ENCODE peak calls at places on chromosomes 11 and 22, in seven cellular contexts. H is A549, W is lower leg skin, R is ovary, X is HCT116, E is K562, G is GM12878. C is an unnamed sample.

GRCh38 chr11:2520736-2521035 is 75.9 kb downstream of the KCNQ1 start:
- DNase-seq in H (no peak), W (no peak), R (no peak), X (no peak), E (no peak), G (no peak), C (no peak)

GRCh38 chr22:49015459-49015858 is 812.2 kb downstream of the BRD1 start:
- DNase-seq in H (no peak), W (peak), R (no peak), X (no peak), E (no peak), G (no peak), C (no peak)

GRCh38 chr22:29308791-29309262 is 2.4 kb downstream of the GAS2L1 start:
- DNase-seq in H (no peak), W (no peak), R (peak), X (no peak), E (no peak), G (no peak), C (peak)

GRCh38 chr22:35590634-35591295 is 26.4 kb downstream of the MB start:
- DNase-seq in H (no peak), W (no peak), R (no peak), X (no peak), E (no peak), G (no peak), C (no peak)

GRCh38 chr11:837990-838307 is 4.4 kb downstream of the POLR2L start:
- DNase-seq in H (no peak), W (no peak), R (no peak), X (no peak), E (no peak), G (no peak), C (no peak)

GRCh38 chr22:36781656-36782627 is 6.0 kb upstream of the IFT27 start:
- DNase-seq in H (peak), W (peak), R (peak), X (peak), E (peak), G (peak), C (peak)

GRCh38 chr22:44329179-44329796 is 16.5 kb upstream of the SHISAL1 start:
- DNase-seq in H (no peak), W (no peak), R (no peak), X (no peak), E (no peak), G (peak), C (peak)

GRCh38 chr22:27913162-27913741 is 5.8 kb downstream of the PITPNB start:
- DNase-seq in H (no peak), W (no peak), R (no peak), X (no peak), E (peak), G (no peak), C (no peak)

GRCh38 chr11:15969701-15970329 is 386.5 kb downstream of the SOX6 start:
- DNase-seq in H (no peak), W (no peak), R (no peak), X (no peak), E (no peak), G (peak), C (no peak)

GRCh38 chr11:132941024-132941646 is 591.2 kb downstream of the OPCML start:
- DNase-seq in H (no peak), W (no peak), R (no peak), X (no peak), E (peak), G (no peak), C (no peak)

GRCh38 chr11:61513143-61513740 is 4.7 kb downstream of the LRRC10B start:
- DNase-seq in H (no peak), W (no peak), R (no peak), X (no peak), E (no peak), G (no peak), C (no peak)

GRCh38 chr22:44311855-44312170 is 938 bp downstream of the SHISAL1 start:
- DNase-seq in H (no peak), W (no peak), R (no peak), X (no peak), E (no peak), G (no peak), C (peak)

GRCh38 chr11:61671527-61671926 is 8.7 kb upstream of the DAGLA start:
- DNase-seq in H (peak), W (no peak), R (no peak), X (no peak), E (peak), G (no peak), C (no peak)

GRCh38 chr22:28198692-28199091 is 279.6 kb upstream of the PITPNB start:
- DNase-seq in H (no peak), W (no peak), R (no peak), X (no peak), E (no peak), G (no peak), C (no peak)

GRCh38 chr22:39839198-39839597 is 54.4 kb downstream of the ENTHD1 start:
- DNase-seq in H (no peak), W (no peak), R (no peak), X (no peak), E (no peak), G (peak), C (no peak)

GRCh38 chr11:6862961-6863360 is at the start of gene OR10A2:
- DNase-seq in H (no peak), W (no peak), R (no peak), X (no peak), E (no peak), G (no peak), C (no peak)

DNA sequence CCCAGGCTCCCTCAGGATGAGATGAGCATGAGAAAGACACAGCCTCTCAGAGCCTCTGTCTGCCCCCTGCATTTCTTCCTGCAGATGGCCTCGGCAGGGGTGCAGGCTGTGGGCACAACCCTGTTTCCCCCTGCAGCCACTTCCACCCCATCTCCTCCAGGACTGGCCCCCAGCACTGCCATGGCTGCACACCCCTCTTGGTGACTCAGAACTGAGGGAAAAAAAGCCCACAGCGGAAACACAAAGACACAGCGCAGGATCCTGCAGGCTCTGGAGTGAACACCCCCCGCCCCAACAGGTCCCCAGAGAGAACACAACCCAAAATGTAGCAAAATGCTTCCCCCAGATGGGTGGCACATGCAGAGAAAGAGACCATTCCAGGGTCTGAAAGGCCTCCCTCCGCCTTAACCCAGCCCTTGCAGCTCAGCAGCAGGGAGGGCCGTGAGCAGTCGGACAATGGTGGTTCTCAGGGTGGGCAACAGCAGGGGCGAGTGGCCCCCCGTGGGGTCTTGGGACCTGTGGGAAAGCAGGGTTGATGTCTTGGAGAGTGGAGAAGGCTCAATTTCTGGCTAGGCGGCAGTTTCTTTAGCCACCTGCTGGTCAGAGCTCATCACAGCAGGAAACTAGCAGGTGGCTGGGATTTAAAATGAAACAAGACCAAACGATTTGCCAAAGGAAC is 8.0 kb downstream of the TUBGCP6 start:
- DNase-seq in H (peak), W (no peak), R (no peak), X (no peak), E (no peak), G (no peak), C (no peak)
- TF ChIP-seq POLR2A in H (no peak), W (no peak), R (no peak), X (no peak), E (no peak), G (no peak), C (no peak)

DNA sequence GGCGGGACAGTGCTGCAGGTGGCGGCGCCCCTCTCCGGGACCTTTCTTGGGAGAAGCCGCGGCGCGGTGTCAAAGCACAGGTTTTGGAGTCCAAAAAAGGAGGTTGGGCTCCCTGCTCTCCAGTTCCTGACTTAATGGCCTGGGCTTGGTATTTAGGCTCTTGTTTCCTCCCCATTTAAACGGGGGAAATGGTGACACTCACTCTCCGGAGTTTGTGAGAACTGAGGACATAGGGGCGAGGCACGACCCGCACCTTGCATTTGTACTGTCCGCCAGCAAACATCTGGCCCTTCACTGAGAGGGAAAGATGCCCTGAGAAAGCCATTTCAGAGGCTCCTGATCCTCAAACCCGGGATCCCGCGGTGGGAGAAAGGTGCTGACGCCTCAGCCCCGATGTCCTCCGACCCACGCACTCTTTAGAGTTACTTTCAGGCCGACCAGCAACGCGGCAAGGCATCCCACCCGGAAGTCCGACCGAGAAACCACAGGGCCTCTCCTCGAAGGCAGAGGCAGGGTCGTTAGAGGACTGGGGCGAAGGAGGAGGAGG is 2.9 kb upstream of the WDR74 start:
- DNase-seq in H (no peak), W (peak), R (peak), X (no peak), E (no peak), G (no peak), C (no peak)
- TF ChIP-seq POLR2A in H (no peak), W (no peak), R (no peak), X (no peak), E (no peak), G (peak), C (no peak)

GRCh38 chr11:120123946-120124345 is 14.0 kb downstream of the TRIM29 start:
- DNase-seq in H (no peak), W (no peak), R (no peak), X (no peak), E (no peak), G (no peak), C (no peak)
- TF ChIP-seq POLR2A in H (no peak), W (no peak), R (no peak), X (no peak), E (no peak), G (no peak), C (no peak)

GRCh38 chr11:57425565-57426438 is 1.1 kb downstream of the SLC43A3 start:
- DNase-seq in H (no peak), W (peak), R (peak), X (no peak), E (no peak), G (no peak), C (no peak)

GRCh38 chr11:57426439-57426753 is 525 bp downstream of the SLC43A3 start:
- DNase-seq in H (no peak), W (no peak), R (no peak), X (no peak), E (no peak), G (no peak), C (no peak)

GRCh38 chr11:57428643-57429042 is 1.7 kb upstream of the SLC43A3 start:
- DNase-seq in H (no peak), W (no peak), R (no peak), X (no peak), E (no peak), G (no peak), C (no peak)

GRCh38 chr11:57427692-57428082 is 766 bp upstream of the SLC43A3 start:
- DNase-seq in H (no peak), W (peak), R (peak), X (no peak), E (no peak), G (no peak), C (no peak)

GRCh38 chr11:57426754-57427691 is at the start of gene SLC43A3:
- DNase-seq in H (no peak), W (peak), R (peak), X (no peak), E (peak), G (peak), C (peak)
- TF ChIP-seq POLR2A in H (no peak), W (no peak), R (peak), X (peak), E (peak), G (peak), C (peak)

GRCh38 chr11:13667245-13667644 is 1.2 kb upstream of the FAR1 start:
- DNase-seq in H (no peak), W (no peak), R (no peak), X (no peak), E (no peak), G (no peak), C (no peak)

GRCh38 chr11:13667795-13668101 is 720 bp upstream of the FAR1 start:
- DNase-seq in H (no peak), W (no peak), R (no peak), X (no peak), E (no peak), G (no peak), C (no peak)

GRCh38 chr11:13669544-13670488 is 1.3 kb downstream of the FAR1 start:
- DNase-seq in H (no peak), W (no peak), R (no peak), X (no peak), E (peak), G (no peak), C (peak)

GRCh38 chr11:13668957-13669521 is 571 bp downstream of the FAR1 start:
- DNase-seq in H (peak), W (peak), R (no peak), X (no peak), E (peak), G (no peak), C (peak)

DNA sequence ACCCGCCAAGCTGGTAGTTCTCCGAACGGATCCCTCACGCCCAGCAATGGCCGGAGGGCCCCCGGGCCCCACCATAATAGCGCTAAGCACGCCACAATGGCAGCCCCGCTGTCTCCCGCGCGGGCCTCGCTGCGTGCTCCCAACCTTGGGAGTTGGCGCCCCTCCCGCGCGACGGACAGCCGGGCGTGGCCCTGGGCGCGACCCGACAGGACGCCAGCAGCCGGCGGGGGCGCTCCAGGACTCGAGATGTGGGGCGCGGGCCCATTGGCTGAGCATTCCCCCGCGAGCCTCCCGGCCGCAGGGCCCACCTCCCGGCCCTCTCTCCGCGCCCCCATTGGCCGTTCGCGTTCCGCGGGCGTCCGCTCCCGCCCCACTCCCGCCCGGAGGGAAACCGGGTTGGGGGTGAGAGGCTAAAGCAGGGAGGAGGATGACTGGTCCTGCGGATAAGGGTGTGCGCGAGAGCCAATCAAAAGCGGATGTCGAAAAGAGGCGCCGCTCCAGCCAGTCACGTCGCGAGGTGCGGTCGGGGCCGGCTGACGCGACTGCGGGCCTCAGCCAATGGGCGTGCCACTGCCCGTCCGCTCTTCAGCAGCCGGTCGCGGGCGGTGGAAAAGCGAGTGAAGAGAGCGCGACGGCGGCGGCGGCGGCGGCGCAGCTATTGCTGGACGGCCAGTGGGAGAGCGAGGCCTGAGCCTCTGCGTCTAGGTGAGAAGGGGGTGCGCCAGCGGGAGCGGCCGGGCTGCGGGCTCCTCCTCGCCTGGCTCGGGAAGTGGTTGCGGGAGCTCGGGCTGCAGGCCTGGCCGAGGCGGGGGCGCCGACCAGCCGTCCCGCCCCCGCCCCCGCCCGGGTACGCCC is at the start of gene FAR1:
- DNase-seq in H (peak), W (peak), R (peak), X (peak), E (peak), G (peak), C (peak)
- TF ChIP-seq POLR2A in H (peak), W (no peak), R (peak), X (no peak), E (peak), G (peak), C (peak)

GRCh38 chr11:44779736-44780520 is 53.2 kb downstream of the TSPAN18 start:
- DNase-seq in H (no peak), W (peak), R (no peak), X (no peak), E (no peak), G (no peak), C (no peak)

GRCh38 chr11:44776840-44777536 is 50.2 kb downstream of the TSPAN18 start:
- DNase-seq in H (no peak), W (peak), R (no peak), X (no peak), E (no peak), G (no peak), C (no peak)

GRCh38 chr11:44780940-44781631 is 54.3 kb downstream of the TSPAN18 start:
- DNase-seq in H (no peak), W (peak), R (no peak), X (no peak), E (peak), G (no peak), C (no peak)

GRCh38 chr11:44777537-44778199 is 50.9 kb downstream of the TSPAN18 start:
- DNase-seq in H (no peak), W (peak), R (no peak), X (no peak), E (no peak), G (no peak), C (no peak)

DNA sequence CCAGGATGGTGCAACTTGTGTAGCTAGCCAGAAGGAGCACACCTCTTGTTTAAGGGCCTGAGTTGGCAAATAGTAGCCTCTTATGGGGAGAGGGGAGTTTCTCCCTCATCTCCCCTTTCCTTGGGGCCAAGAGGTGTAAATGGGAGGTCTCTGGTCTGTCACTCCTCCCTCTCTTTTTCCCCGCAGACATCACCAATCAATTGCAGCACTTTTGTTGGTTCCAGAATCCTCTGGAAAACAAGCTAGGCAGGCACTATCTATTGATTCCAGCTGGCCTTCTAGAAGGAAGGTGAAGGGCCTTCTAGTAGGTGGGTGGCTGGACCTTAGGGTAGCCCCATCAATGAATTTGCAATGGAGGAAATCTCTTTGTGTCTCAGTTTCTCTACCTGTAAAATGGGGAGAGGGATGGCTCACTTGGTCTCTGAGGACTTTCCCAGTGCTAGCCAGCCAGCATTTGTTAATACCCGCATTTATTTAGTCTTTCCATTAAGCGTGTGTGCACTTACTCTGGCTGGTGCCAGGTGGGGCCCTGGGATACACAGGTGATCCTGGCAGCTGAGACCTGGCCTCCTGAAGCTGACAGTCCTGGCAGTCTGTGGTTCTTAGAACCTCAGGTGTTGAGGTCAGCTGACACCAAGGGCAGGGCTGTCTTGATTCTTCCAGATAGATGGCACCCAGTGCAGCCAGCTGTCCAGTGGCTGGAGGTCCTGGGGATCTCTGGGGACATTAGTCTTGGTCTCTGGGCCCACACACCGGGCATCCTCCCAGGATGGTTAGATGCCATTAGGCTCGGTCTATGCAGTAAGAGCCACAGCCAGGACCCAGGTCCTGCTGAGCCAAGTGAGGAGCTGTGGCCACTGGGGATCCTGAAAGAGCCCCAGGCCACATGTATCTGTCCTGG is 51.7 kb downstream of the TSPAN18 start:
- DNase-seq in H (no peak), W (peak), R (no peak), X (no peak), E (peak), G (no peak), C (no peak)
- TF ChIP-seq POLR2A in H (no peak), W (no peak), R (no peak), X (no peak), E (no peak), G (no peak), C (no peak)

GRCh38 chr22:38656256-38657148 is at the start of the genes CBY1 and FAM227A:
- DNase-seq in H (peak), W (peak), R (peak), X (peak), E (peak), G (peak), C (peak)
- TF ChIP-seq POLR2A in H (peak), W (no peak), R (peak), X (no peak), E (peak), G (peak), C (no peak)

C was measured in H54.